ENCODE peak calls at places on chromosomes 5 and 9, in four cellular contexts. Z is fibroblast of lung, Q is GM23248, C is ovary. O is an unnamed sample.

GRCh38 chr9:137843355-137843754 is 34.2 kb upstream of the CACNA1B start:
- DNase-seq in Z (no peak), Q (no peak), C (no peak), O (no peak)

GRCh38 chr5:75021229-75021628 is 31.1 kb downstream of the GCNT4 start:
- DNase-seq in Z (no peak), Q (no peak), C (no peak), O (no peak)

GRCh38 chr5:76256116-76256889 is 146.8 kb upstream of the IQGAP2 start:
- DNase-seq in Z (peak; percentile 53), Q (peak; percentile 81), C (peak; percentile 19), O (peak; percentile 84)

GRCh38 chr9:111161015-111161415 is 122.7 kb upstream of the LPAR1 start:
- DNase-seq in Z (peak; percentile 83), Q (peak; percentile 91), C (no peak), O (peak; percentile 59)

GRCh38 chr9:123326662-123327093 is 29.3 kb upstream of the CRB2 start:
- DNase-seq in Z (no peak), Q (no peak), C (no peak), O (no peak)

GRCh38 chr5:90558344-90559192 is at the start of gene ADGRV1:
- DNase-seq in Z (peak; percentile 76), Q (peak; percentile 30), C (peak; percentile 23), O (peak; percentile 84)

GRCh38 chr5:75509956-75510355 is 1.5 kb downstream of the CERT1 start:
- DNase-seq in Z (peak; percentile 52), Q (peak; percentile 72), C (no peak), O (peak; percentile 36)

GRCh38 chr5:1550287-1551076 is 26.7 kb upstream of the LPCAT1 start:
- DNase-seq in Z (no peak), Q (no peak), C (no peak), O (no peak)

GRCh38 chr5:125863579-125863978 is 559.6 kb upstream of the GRAMD2B start:
- DNase-seq in Z (no peak), Q (no peak), C (no peak), O (no peak)

GRCh38 chr5:128290152-128290858 is 206.7 kb downstream of the SLC12A2 start:
- DNase-seq in Z (peak; percentile 49), Q (peak; percentile 10), C (no peak), O (peak; percentile 33)

GRCh38 chr9:134025606-134026541 is 593 bp downstream of the BRD3OS start:
- DNase-seq in Z (peak; percentile 42), Q (peak; percentile 77), C (peak; percentile 39), O (peak; percentile 32)

GRCh38 chr5:72917371-72917776 is 38.5 kb upstream of the FCHO2 start:
- DNase-seq in Z (no peak), Q (no peak), C (no peak), O (no peak)

GRCh38 chr5:66720776-66721175 is 124.6 kb downstream of the MAST4 start:
- DNase-seq in Z (no peak), Q (no peak), C (no peak), O (no peak)

GRCh38 chr5:99005506-99005905 is 76.7 kb upstream of the CHD1 start:
- DNase-seq in Z (no peak), Q (no peak), C (no peak), O (no peak)

GRCh38 chr9:35656841-35657326 is 935 bp downstream of the RMRP start:
- DNase-seq in Z (no peak), Q (peak; percentile 30), C (no peak), O (no peak)

GRCh38 chr5:163506726-163507125 is 1.3 kb downstream of the MAT2B start:
- DNase-seq in Z (peak; percentile 75), Q (peak; percentile 89), C (no peak), O (peak; percentile 64)

GRCh38 chr9:90458485-90458884 is 184.1 kb downstream of the DIRAS2 start:
- DNase-seq in Z (no peak), Q (no peak), C (no peak), O (no peak)

GRCh38 chr9:78021692-78022091 is 9.9 kb downstream of the GNAQ start:
- DNase-seq in Z (no peak), Q (no peak), C (no peak), O (no peak)

GRCh38 chr5:54205918-54206317 is 104.5 kb downstream of the ARL15 start:
- DNase-seq in Z (no peak), Q (no peak), C (no peak), O (no peak)

DNA sequence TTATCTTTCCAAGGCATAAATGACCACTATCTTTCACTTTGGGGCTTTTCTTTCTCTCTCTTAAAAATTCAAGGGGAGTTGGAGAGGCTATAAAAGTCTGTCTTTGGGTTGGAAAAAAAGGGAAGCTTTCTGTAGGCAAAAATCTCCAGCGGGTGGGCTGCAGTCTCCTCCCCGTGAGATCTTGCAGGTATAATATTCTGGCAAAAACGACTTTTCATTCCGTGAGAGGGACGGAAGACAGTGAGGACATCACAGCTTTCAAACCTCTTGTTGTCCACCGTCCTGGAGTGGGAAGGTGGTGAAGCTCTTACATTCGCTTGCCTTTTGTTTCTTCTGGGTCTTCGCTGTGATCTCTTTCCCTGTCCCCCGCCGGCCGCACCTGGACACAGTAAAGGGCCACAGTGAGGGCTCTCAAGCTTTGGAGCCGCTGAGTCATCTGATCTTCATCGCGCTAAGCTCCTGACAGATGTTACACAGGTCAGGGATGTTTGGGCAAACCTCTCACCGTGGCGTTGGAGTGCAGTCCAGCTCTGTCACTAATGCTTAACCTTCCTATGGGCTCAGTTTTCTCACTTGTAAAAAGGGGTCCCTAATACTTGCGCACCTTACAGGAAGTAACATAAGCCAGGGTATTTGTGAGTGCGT is 61.9 kb upstream of the MEGF10 start:
- DNase-seq in Z (peak; percentile 6), Q (peak; percentile 20), C (no peak), O (no peak)
- H3K4me3 ChIP-seq in Z (peak overlapping the region; percentile 65), Q (peak overlapping the region; percentile 71), C (peak overlapping the region; percentile 54), O (peak overlapping the region; percentile 48)

GRCh38 chr5:173689713-173690360 is 73.4 kb upstream of the BOD1 start:
- DNase-seq in Z (no peak), Q (no peak), C (no peak), O (no peak)
- H3K4me3 ChIP-seq in Z (no peak overlapping the region), Q (no peak overlapping the region), C (no peak overlapping the region), O (no peak overlapping the region)

GRCh38 chr9:127580879-127581278 is 31.2 kb upstream of the STXBP1 start:
- DNase-seq in Z (no peak), Q (no peak), C (no peak), O (no peak)
- H3K4me3 ChIP-seq in Z (no peak overlapping the region), Q (no peak overlapping the region), C (no peak overlapping the region), O (no peak overlapping the region)

DNA sequence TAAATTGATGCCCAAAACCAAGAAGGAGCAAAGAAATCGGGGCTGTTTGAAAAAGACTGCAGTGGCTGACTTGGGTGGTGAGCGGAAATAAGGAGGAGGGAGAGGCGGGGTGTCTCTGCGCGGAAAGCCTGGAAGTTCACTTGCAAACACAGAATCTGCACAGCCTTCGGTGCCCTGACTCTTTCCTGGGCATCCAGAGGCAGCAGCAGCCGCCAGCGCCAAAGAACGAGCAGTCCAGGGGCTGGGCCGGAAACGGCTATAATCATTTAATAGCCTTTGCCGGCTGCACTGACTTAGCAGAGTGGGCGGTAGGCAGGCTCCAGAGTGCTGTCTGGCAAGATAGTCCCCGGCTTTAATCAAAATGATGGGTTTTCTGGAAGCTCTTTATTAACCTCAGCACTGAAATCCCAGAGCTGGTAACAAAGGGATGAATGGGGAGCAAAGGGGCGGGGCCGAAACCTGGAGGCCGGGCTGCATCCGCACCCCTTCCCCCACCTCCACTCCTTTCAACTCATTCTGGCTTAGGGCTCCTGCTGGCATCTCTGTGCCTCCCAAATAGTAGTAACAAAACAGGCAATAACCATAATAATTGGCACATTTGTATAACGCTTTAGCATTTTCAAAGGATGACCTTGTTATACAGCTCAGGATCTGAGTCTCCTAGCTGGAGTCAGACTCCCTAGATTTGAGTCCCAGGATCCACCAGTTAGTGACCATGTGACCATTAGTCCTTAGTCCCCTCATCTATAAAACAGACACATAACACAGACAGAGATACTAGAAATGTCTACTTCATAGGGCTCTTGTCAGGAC is 35.8 kb downstream of the PCDHAC2 start:
- DNase-seq in Z (no peak), Q (peak; percentile 18), C (no peak), O (no peak)
- H3K4me3 ChIP-seq in Z (no peak overlapping the region), Q (peak overlapping the region; percentile 40), C (no peak overlapping the region), O (peak overlapping the region; percentile 7)

GRCh38 chr5:145506451-145506850 is 328.7 kb downstream of the PRELID2 start:
- DNase-seq in Z (no peak), Q (no peak), C (no peak), O (no peak)

GRCh38 chr5:145510769-145511168 is 324.4 kb downstream of the PRELID2 start:
- DNase-seq in Z (no peak), Q (no peak), C (no peak), O (no peak)

GRCh38 chr5:145511351-145511750 is 323.8 kb downstream of the PRELID2 start:
- DNase-seq in Z (peak; percentile 39), Q (no peak), C (no peak), O (no peak)

GRCh38 chr5:145509336-145510150 is 325.6 kb downstream of the PRELID2 start:
- DNase-seq in Z (peak; percentile 20), Q (peak; percentile 70), C (no peak), O (no peak)

DNA sequence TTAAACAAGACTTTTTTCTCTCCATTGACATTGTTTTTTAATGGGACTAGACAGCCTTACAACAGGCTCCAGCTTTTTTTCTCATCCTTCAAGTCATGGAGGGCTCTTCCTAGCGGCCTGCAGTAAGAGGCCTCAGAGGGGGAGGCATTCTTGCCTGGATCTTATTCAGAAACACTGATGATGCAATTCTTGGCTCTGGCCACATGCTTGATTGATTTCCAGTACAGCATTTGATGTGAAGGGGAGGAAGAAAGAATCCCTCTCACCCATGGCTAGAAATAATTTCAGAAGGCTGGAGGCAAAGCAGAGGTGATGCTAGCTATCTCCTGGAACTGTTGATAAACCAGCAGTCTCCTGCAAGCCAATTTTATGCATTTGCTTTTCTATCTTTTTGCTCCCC is 324.8 kb downstream of the PRELID2 start:
- DNase-seq in Z (peak; percentile 62), Q (peak; percentile 53), C (peak; percentile 12), O (peak; percentile 13)
- H3K4me3 ChIP-seq in Z (no peak overlapping the region), Q (no peak overlapping the region), C (no peak overlapping the region), O (no peak overlapping the region)

DNA sequence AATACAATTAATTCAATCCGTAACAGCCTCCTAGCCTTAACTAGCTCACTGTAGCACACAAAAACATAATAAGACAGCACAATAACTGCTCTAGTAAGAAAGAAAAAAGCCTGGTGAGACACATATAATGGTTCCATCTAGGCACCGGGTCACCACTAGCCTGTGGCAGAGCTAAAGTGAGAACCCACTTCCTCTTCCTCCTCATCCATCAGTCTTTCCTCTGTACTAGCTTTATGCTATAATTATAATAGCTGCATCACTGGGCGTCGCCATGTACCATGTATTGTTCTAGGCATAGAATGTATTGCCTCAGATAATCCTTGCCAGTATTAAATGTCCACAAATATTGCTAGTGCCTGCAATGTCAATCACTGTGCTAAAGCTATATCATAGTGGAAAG is 23.1 kb downstream of the ADRB2 start:
- DNase-seq in Z (no peak), Q (no peak), C (no peak), O (peak; percentile 25)
- H3K4me3 ChIP-seq in Z (no peak overlapping the region), Q (no peak overlapping the region), C (no peak overlapping the region), O (no peak overlapping the region)

DNA sequence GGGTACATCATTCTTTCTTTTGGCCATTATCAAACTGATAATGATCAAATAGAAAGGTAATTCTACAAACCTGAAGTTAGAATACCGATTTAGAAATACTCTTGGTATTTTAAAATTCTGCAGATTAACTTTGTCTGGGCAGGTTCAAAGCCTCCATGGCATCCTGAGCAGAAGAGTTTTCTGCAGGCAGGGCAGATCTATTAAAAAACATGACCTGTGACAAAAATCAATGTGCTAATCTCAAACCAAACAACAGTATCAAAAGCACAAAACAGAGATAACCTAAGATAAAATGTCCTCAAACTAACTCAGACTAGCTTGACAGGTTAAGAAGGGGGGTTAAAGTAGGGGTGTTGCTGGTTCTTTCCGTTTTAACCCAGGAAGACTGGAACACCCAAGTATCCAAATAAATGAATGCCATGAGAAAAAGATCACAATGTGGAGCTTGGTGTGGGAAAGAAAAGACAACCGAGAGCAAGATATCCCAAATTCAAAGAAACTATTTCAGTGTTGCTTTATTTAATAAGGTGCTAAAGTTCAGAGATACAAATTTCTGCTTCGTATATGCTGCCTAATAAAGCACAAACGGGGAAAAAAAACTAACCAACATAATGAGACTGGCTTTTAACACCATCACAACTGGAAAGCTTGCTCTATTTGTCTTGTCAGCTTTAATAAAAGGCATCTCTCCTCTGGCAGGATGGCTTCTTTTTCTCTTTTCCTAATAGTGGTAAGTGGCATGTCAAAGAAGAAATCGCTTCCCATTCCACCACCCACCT is 2.4 kb downstream of the EFNA5 start:
- DNase-seq in Z (no peak), Q (no peak), C (no peak), O (no peak)
- H3K4me3 ChIP-seq in Z (peak overlapping the region; percentile 75), Q (no peak overlapping the region), C (no peak overlapping the region), O (peak overlapping the region; percentile 90)

O was measured in epithelial cell of esophagus.